ENCODE peak calls at places on chromosomes 13 and 19, in nine cellular contexts. Y is iris pigment epithelial cell; E is neural progenitor cell; A is stimulated activated CD4-positive, alpha-beta T cell treated with anti-CD3 and anti-CD28 coated beads, Interleukin-1b, Interleukin-23, amount 100 ng/mL, for 24 hours; N is germinal center; O is neural crest cell; U is PC-3; W is activated CD8-positive, alpha-beta T cell treated with anti-CD3 and anti-CD28 coated beads, Interleukin-2, amount 10 ng/mL, durations not matched to agents 7 days and 5 days; C is choroid plexus epithelial cell. L is an unnamed sample.

GRCh38 chr19:19451429-19452240 is 46.2 kb downstream of the GATAD2A start:
- DNase-seq in Y (no peak), E (no peak), A (no peak), N (no peak), O (no peak), U (no peak), W (peak), C (no peak), L (no peak)

GRCh38 chr19:49347835-49348234 is 12.6 kb downstream of the CD37 start:
- DNase-seq in Y (peak), E (peak), A (no peak), N (peak), O (no peak), U (peak), W (no peak), C (peak), L (no peak)

GRCh38 chr13:23941216-23941615 is 43.9 kb upstream of the C1QTNF9B start:
- DNase-seq in Y (no peak), E (no peak), A (no peak), N (no peak), O (no peak), U (no peak), W (no peak), C (no peak), L (no peak)

GRCh38 chr19:29547981-29548380 is 22.2 kb downstream of the VSTM2B start:
- DNase-seq in Y (no peak), E (no peak), A (no peak), N (no peak), O (no peak), U (no peak), W (no peak), C (no peak), L (no peak)

GRCh38 chr13:32408296-32408998 is 19.5 kb downstream of the N4BP2L1 start:
- DNase-seq in Y (no peak), E (no peak), A (no peak), N (no peak), O (no peak), U (no peak), W (no peak), C (no peak), L (no peak)

GRCh38 chr19:49801966-49802661 is 11.0 kb downstream of the FUZ start:
- DNase-seq in Y (peak), E (peak), A (no peak), N (no peak), O (peak), U (no peak), W (no peak), C (peak), L (peak)

GRCh38 chr13:90171649-90172048 is 1175.8 kb upstream of the MIR17HG start:
- DNase-seq in Y (no peak), E (no peak), A (no peak), N (no peak), O (no peak), U (no peak), W (no peak), C (peak), L (no peak)

GRCh38 chr19:51320258-51320657 is 8.8 kb downstream of the IGLON5 start:
- DNase-seq in Y (no peak), E (no peak), A (no peak), N (no peak), O (no peak), U (no peak), W (no peak), C (no peak), L (no peak)

GRCh38 chr19:42092350-42092749 is 16.4 kb downstream of the ZNF574 start:
- DNase-seq in Y (no peak), E (no peak), A (no peak), N (no peak), O (no peak), U (peak), W (peak), C (no peak), L (no peak)

GRCh38 chr13:26952551-26953138 is 192.1 kb upstream of the GPR12 start:
- DNase-seq in Y (no peak), E (no peak), A (no peak), N (no peak), O (no peak), U (no peak), W (no peak), C (no peak), L (no peak)

GRCh38 chr19:35908977-35909683 is 1.0 kb upstream of the TYROBP start:
- DNase-seq in Y (no peak), E (no peak), A (no peak), N (peak), O (no peak), U (no peak), W (no peak), C (no peak), L (peak)

GRCh38 chr19:11339254-11340098 is at the start of gene RAB3D:
- DNase-seq in Y (peak), E (peak), A (peak), N (peak), O (peak), U (peak), W (peak), C (peak), L (peak)

GRCh38 chr19:44722131-44723121 is 23.5 kb downstream of the CEACAM16 start:
- DNase-seq in Y (no peak), E (no peak), A (no peak), N (no peak), O (no peak), U (no peak), W (peak), C (no peak), L (no peak)

GRCh38 chr19:53881482-53882390 is at the start of gene PRKCG:
- DNase-seq in Y (no peak), E (peak), A (no peak), N (peak), O (peak), U (peak), W (peak), C (no peak), L (no peak)

GRCh38 chr19:33375760-33376159 is 2.3 kb downstream of the CEBPG start:
- DNase-seq in Y (peak), E (no peak), A (no peak), N (no peak), O (no peak), U (peak), W (no peak), C (peak), L (no peak)

GRCh38 chr19:40139533-40140287 is 49.0 kb upstream of the ZNF780A start:
- DNase-seq in Y (peak), E (peak), A (no peak), N (peak), O (no peak), U (peak), W (peak), C (peak), L (no peak)

GRCh38 chr13:79490846-79491245 is 9.9 kb downstream of the NDFIP2 start:
- DNase-seq in Y (peak), E (no peak), A (no peak), N (no peak), O (no peak), U (no peak), W (no peak), C (peak), L (no peak)

GRCh38 chr19:43596842-43597461 is 557 bp downstream of the ZNF576 start:
- DNase-seq in Y (peak), E (peak), A (no peak), N (no peak), O (no peak), U (no peak), W (peak), C (peak), L (no peak)

GRCh38 chr19:56333506-56333905 is 18.9 kb upstream of the ZSCAN5A start:
- DNase-seq in Y (peak), E (peak), A (no peak), N (peak), O (peak), U (peak), W (peak), C (peak), L (no peak)

GRCh38 chr19:676343-677105 is at the start of gene FSTL3:
- DNase-seq in Y (peak), E (peak), A (no peak), N (no peak), O (no peak), U (peak), W (no peak), C (no peak), L (no peak)

GRCh38 chr13:96428904-96429303 is 339.0 kb downstream of the HS6ST3 start:
- DNase-seq in Y (no peak), E (no peak), A (no peak), N (no peak), O (no peak), U (no peak), W (no peak), C (no peak), L (no peak)

GRCh38 chr19:51018745-51019543 is 565 bp downstream of the KLK10 start:
- DNase-seq in Y (peak), E (no peak), A (no peak), N (no peak), O (no peak), U (no peak), W (no peak), C (no peak), L (no peak)

GRCh38 chr13:113417008-113417735 is 36.1 kb downstream of the ADPRHL1 start:
- DNase-seq in Y (no peak), E (peak), A (no peak), N (no peak), O (no peak), U (no peak), W (no peak), C (no peak), L (no peak)

GRCh38 chr13:42375663-42376062 is 103.7 kb downstream of the AKAP11 start:
- DNase-seq in Y (no peak), E (no peak), A (no peak), N (no peak), O (no peak), U (no peak), W (no peak), C (no peak), L (no peak)

GRCh38 chr19:32976223-32976805 is 4.3 kb downstream of the FAAP24 start:
- DNase-seq in Y (peak), E (peak), A (peak), N (peak), O (peak), U (peak), W (peak), C (peak), L (peak)

GRCh38 chr19:32255566-32256295 is 89.7 kb upstream of the ZNF507 start:
- DNase-seq in Y (no peak), E (no peak), A (no peak), N (no peak), O (no peak), U (no peak), W (no peak), C (no peak), L (no peak)

GRCh38 chr13:75800545-75800944 is 164.4 kb downstream of the LMO7 start:
- DNase-seq in Y (no peak), E (no peak), A (no peak), N (no peak), O (no peak), U (no peak), W (no peak), C (no peak), L (no peak)

L was measured in gastrocnemius medialis.